ENCODE peak calls at places on chromosomes 12 and 14, in five cellular contexts. G is HFFc6, Q is IMR-90, A is esophagus muscularis mucosa, W is HepG2. Z is an unnamed sample.

GRCh38 chr14:91138511-91139359 is 24.9 kb downstream of the DGLUCY start:
- DNase-seq in G (peak), Q (no peak), A (no peak), W (peak), Z (peak)

GRCh38 chr12:5587701-5588100 is 155.8 kb downstream of the NTF3 start:
- DNase-seq in G (no peak), Q (no peak), A (no peak), W (no peak), Z (no peak)

GRCh38 chr14:41490323-41490722 is 116.4 kb upstream of the LRFN5 start:
- DNase-seq in G (no peak), Q (no peak), A (no peak), W (no peak), Z (no peak)

GRCh38 chr14:101033446-101034165 is 130.1 kb upstream of the RTL1 start:
- DNase-seq in G (no peak), Q (no peak), A (no peak), W (no peak), Z (no peak)

GRCh38 chr14:89013098-89013504 is 188.7 kb downstream of the TTC8 start:
- DNase-seq in G (peak), Q (peak), A (no peak), W (peak), Z (no peak)

GRCh38 chr12:119840617-119841016 is 36.5 kb downstream of the CIT start:
- DNase-seq in G (no peak), Q (no peak), A (no peak), W (no peak), Z (no peak)

GRCh38 chr12:94616217-94616729 is 34.1 kb downstream of the TMCC3 start:
- DNase-seq in G (no peak), Q (no peak), A (no peak), W (no peak), Z (no peak)

GRCh38 chr12:32702470-32702869 is 23.4 kb downstream of the DNM1L start:
- DNase-seq in G (no peak), Q (no peak), A (no peak), W (no peak), Z (no peak)

GRCh38 chr14:90627478-90627877 is 188.8 kb downstream of the TTC7B start:
- DNase-seq in G (no peak), Q (no peak), A (no peak), W (no peak), Z (no peak)

GRCh38 chr12:122452701-122453285 is 30.3 kb upstream of the CLIP1 start:
- DNase-seq in G (no peak), Q (no peak), A (no peak), W (no peak), Z (no peak)

GRCh38 chr14:20606190-20606901 is 15.2 kb upstream of the RNASE12 start:
- DNase-seq in G (peak), Q (peak), A (no peak), W (peak), Z (no peak)

GRCh38 chr12:122080149-122081107 is 1.9 kb downstream of the MLXIP start:
- DNase-seq in G (peak), Q (peak), A (no peak), W (no peak), Z (no peak)

GRCh38 chr14:61145258-61145902 is 135.8 kb downstream of the TMEM30B start:
- DNase-seq in G (peak), Q (peak), A (peak), W (no peak), Z (no peak)

GRCh38 chr12:111143216-111143756 is 222.9 kb upstream of the MYL2 start:
- DNase-seq in G (no peak), Q (no peak), A (no peak), W (no peak), Z (no peak)

GRCh38 chr12:111135293-111135832 is 215.0 kb upstream of the MYL2 start:
- DNase-seq in G (no peak), Q (no peak), A (no peak), W (no peak), Z (no peak)

GRCh38 chr12:111141205-111141604 is 220.8 kb upstream of the MYL2 start:
- DNase-seq in G (no peak), Q (no peak), A (no peak), W (no peak), Z (no peak)

GRCh38 chr12:111137968-111138367 is 217.6 kb upstream of the MYL2 start:
- DNase-seq in G (no peak), Q (no peak), A (no peak), W (no peak), Z (no peak)
- TF ChIP-seq CTCF in G (no peak), Q (no peak), A (no peak), W (no peak), Z (no peak)

GRCh38 chr12:2958432-2959193 is 584 bp upstream of the TEAD4 start:
- DNase-seq in G (peak), Q (peak), A (no peak), W (peak), Z (no peak)

GRCh38 chr12:2955888-2956287 is 3.3 kb upstream of the TEAD4 start:
- DNase-seq in G (no peak), Q (no peak), A (no peak), W (no peak), Z (no peak)

GRCh38 chr12:2959508-2960431 is 573 bp downstream of the TEAD4 start:
- DNase-seq in G (peak), Q (peak), A (no peak), W (peak), Z (no peak)

GRCh38 chr12:2959194-2959507 is at the start of gene TEAD4:
- DNase-seq in G (peak), Q (peak), A (no peak), W (peak), Z (no peak)

DNA sequence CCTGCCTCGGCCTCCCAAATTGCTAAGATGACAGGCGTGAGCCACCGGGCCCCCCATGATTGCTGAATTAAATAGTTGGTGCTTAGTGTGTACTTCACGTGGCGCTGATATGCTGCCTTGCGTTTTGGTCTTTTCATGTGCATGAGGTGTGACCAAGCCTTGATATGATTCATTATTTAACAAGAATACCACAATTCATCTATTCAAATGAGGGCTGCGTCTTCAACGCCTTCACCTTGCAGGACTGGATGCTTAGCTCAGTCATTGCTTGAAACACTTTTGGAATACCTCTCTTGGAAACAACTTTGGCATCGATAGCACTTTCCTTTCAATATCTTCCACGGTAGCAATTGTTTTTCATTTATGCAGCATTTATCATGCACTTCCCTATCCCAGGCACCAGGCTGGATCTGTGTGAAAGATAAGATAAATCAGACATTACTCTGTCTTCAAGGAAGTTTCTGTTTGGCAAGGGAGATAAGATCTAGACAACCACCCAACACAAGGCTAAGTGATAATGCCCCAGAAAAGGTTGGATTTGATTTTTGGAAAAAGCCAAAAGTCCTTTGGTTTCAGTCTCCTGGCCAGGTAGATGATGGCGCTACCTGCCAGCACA is 1.3 kb upstream of the TEAD4 start:
- DNase-seq in G (peak), Q (no peak), A (no peak), W (no peak), Z (no peak)
- TF ChIP-seq CTCF in G (peak), Q (no peak), A (no peak), W (no peak), Z (no peak)

GRCh38 chr14:52043690-52044089 is 25.2 kb downstream of the NID2 start:
- DNase-seq in G (no peak), Q (peak), A (peak), W (peak), Z (no peak)
- TF ChIP-seq CTCF in G (peak), Q (peak), A (peak), W (peak), Z (peak)

GRCh38 chr14:104665092-104665662 is 24.2 kb upstream of the INF2 start:
- DNase-seq in G (no peak), Q (peak), A (no peak), W (no peak), Z (no peak)

GRCh38 chr14:104666981-104667380 is 22.4 kb upstream of the INF2 start:
- DNase-seq in G (no peak), Q (no peak), A (no peak), W (no peak), Z (no peak)

GRCh38 chr14:104664588-104664987 is 24.8 kb upstream of the INF2 start:
- DNase-seq in G (no peak), Q (no peak), A (no peak), W (no peak), Z (no peak)

GRCh38 chr14:104664107-104664506 is 25.3 kb upstream of the INF2 start:
- DNase-seq in G (no peak), Q (no peak), A (no peak), W (no peak), Z (no peak)

GRCh38 chr14:104665663-104666522 is 23.5 kb upstream of the INF2 start:
- DNase-seq in G (no peak), Q (no peak), A (no peak), W (peak), Z (no peak)
- TF ChIP-seq CTCF in G (peak), Q (peak), A (peak), W (peak), Z (peak)

GRCh38 chr14:96746101-96746500 is 51.1 kb upstream of the VRK1 start:
- DNase-seq in G (no peak), Q (no peak), A (no peak), W (no peak), Z (no peak)
- TF ChIP-seq CTCF in G (no peak), Q (no peak), A (no peak), W (no peak), Z (no peak)